ENCODE peak calls at places on chromosomes 13 and 19, in ten cellular contexts. One of them, this sample, is unnamed. For H3K4me1, the result is how much of the 10 kb centered on the place peaks cover.

GRCh38 chr19:35079826-35080225 is 35.8 kb upstream of the FXYD3 start:
- DNase-seq in K562: no peak
- DNase-seq in Karpas-422: no peak
- DNase-seq in fibroblast of lung: no peak
- DNase-seq in MM.1S: no peak
- DNase-seq in astrocyte: no peak
- DNase-seq in neuronal stem cell: no peak
- DNase-seq in osteoblast: no peak
- DNase-seq in HCT116: no peak
- DNase-seq in mesendoderm: no peak
- DNase-seq in this sample: no peak

GRCh38 chr13:82717249-82717648 is 1165.0 kb downstream of the SLITRK1 start:
- DNase-seq in K562: no peak
- DNase-seq in Karpas-422: no peak
- DNase-seq in fibroblast of lung: peak
- DNase-seq in MM.1S: no peak
- DNase-seq in astrocyte: peak
- DNase-seq in neuronal stem cell: no peak
- DNase-seq in osteoblast: no peak
- DNase-seq in HCT116: no peak
- DNase-seq in mesendoderm: no peak
- DNase-seq in this sample: no peak

GRCh38 chr19:49502866-49503581 is 6.8 kb downstream of the RPS11 start:
- DNase-seq in K562: peak
- DNase-seq in Karpas-422: peak
- DNase-seq in fibroblast of lung: peak
- DNase-seq in MM.1S: peak
- DNase-seq in astrocyte: peak
- DNase-seq in neuronal stem cell: no peak
- DNase-seq in osteoblast: peak
- DNase-seq in HCT116: peak
- DNase-seq in mesendoderm: no peak
- DNase-seq in this sample: peak

GRCh38 chr13:112842343-112842856 is 126.6 kb upstream of the MCF2L start:
- DNase-seq in K562: no peak
- DNase-seq in Karpas-422: no peak
- DNase-seq in fibroblast of lung: no peak
- DNase-seq in MM.1S: peak
- DNase-seq in astrocyte: peak
- DNase-seq in neuronal stem cell: peak
- DNase-seq in osteoblast: peak
- DNase-seq in HCT116: no peak
- DNase-seq in mesendoderm: peak
- DNase-seq in this sample: peak

GRCh38 chr13:74047925-74048324 is 86.3 kb downstream of the KLF12 start:
- DNase-seq in K562: no peak
- DNase-seq in Karpas-422: no peak
- DNase-seq in fibroblast of lung: no peak
- DNase-seq in MM.1S: no peak
- DNase-seq in astrocyte: peak
- DNase-seq in neuronal stem cell: no peak
- DNase-seq in osteoblast: no peak
- DNase-seq in HCT116: peak
- DNase-seq in mesendoderm: no peak
- DNase-seq in this sample: no peak

GRCh38 chr19:13033819-13034611 is 38.7 kb downstream of the NFIX start:
- DNase-seq in K562: peak
- DNase-seq in Karpas-422: peak
- DNase-seq in fibroblast of lung: peak
- DNase-seq in MM.1S: peak
- DNase-seq in astrocyte: peak
- DNase-seq in neuronal stem cell: no peak
- DNase-seq in osteoblast: peak
- DNase-seq in HCT116: peak
- DNase-seq in mesendoderm: peak
- DNase-seq in this sample: peak

GRCh38 chr19:11578342-11579142 is 1.1 kb upstream of the ACP5 start:
- DNase-seq in K562: peak
- DNase-seq in Karpas-422: peak
- DNase-seq in fibroblast of lung: peak
- DNase-seq in MM.1S: no peak
- DNase-seq in astrocyte: no peak
- DNase-seq in neuronal stem cell: no peak
- DNase-seq in osteoblast: peak
- DNase-seq in HCT116: no peak
- DNase-seq in mesendoderm: peak
- DNase-seq in this sample: peak

GRCh38 chr19:45098521-45099464 is 5.8 kb downstream of the PPP1R37 start:
- DNase-seq in K562: no peak
- DNase-seq in Karpas-422: no peak
- DNase-seq in fibroblast of lung: peak
- DNase-seq in MM.1S: no peak
- DNase-seq in astrocyte: peak
- DNase-seq in neuronal stem cell: no peak
- DNase-seq in osteoblast: no peak
- DNase-seq in HCT116: no peak
- DNase-seq in mesendoderm: no peak
- DNase-seq in this sample: no peak

GRCh38 chr19:872266-872951 is 12.9 kb downstream of the CFD start:
- DNase-seq in K562: peak
- DNase-seq in Karpas-422: peak
- DNase-seq in fibroblast of lung: peak
- DNase-seq in MM.1S: peak
- DNase-seq in astrocyte: peak
- DNase-seq in neuronal stem cell: no peak
- DNase-seq in osteoblast: peak
- DNase-seq in HCT116: peak
- DNase-seq in mesendoderm: peak
- DNase-seq in this sample: peak

GRCh38 chr19:8456064-8456463 is 11.3 kb downstream of the HNRNPM start:
- DNase-seq in K562: no peak
- DNase-seq in Karpas-422: no peak
- DNase-seq in fibroblast of lung: no peak
- DNase-seq in MM.1S: no peak
- DNase-seq in astrocyte: no peak
- DNase-seq in neuronal stem cell: no peak
- DNase-seq in osteoblast: no peak
- DNase-seq in HCT116: no peak
- DNase-seq in mesendoderm: peak
- DNase-seq in this sample: peak

GRCh38 chr19:50198431-50199253 is 4.8 kb upstream of the MYH14 start:
- DNase-seq in K562: no peak
- DNase-seq in Karpas-422: no peak
- DNase-seq in fibroblast of lung: no peak
- DNase-seq in MM.1S: no peak
- DNase-seq in astrocyte: no peak
- DNase-seq in neuronal stem cell: no peak
- DNase-seq in osteoblast: no peak
- DNase-seq in HCT116: no peak
- DNase-seq in mesendoderm: no peak
- DNase-seq in this sample: no peak

GRCh38 chr13:90420683-90421082 is 926.8 kb upstream of the MIR17HG start:
- DNase-seq in K562: no peak
- DNase-seq in Karpas-422: no peak
- DNase-seq in fibroblast of lung: peak
- DNase-seq in MM.1S: no peak
- DNase-seq in astrocyte: no peak
- DNase-seq in neuronal stem cell: no peak
- DNase-seq in osteoblast: no peak
- DNase-seq in HCT116: no peak
- DNase-seq in mesendoderm: peak
- DNase-seq in this sample: peak

GRCh38 chr19:2428027-2428690 is 773 bp upstream of the TIMM13 start:
- DNase-seq in K562: no peak
- DNase-seq in Karpas-422: no peak
- DNase-seq in fibroblast of lung: no peak
- DNase-seq in MM.1S: no peak
- DNase-seq in astrocyte: no peak
- DNase-seq in neuronal stem cell: no peak
- DNase-seq in osteoblast: no peak
- DNase-seq in HCT116: no peak
- DNase-seq in mesendoderm: peak
- DNase-seq in this sample: peak

GRCh38 chr13:30388401-30389283 is 33.7 kb upstream of the UBE2L5 start:
- DNase-seq in K562: no peak
- DNase-seq in Karpas-422: no peak
- DNase-seq in fibroblast of lung: peak
- DNase-seq in MM.1S: no peak
- DNase-seq in astrocyte: no peak
- DNase-seq in neuronal stem cell: no peak
- DNase-seq in osteoblast: no peak
- DNase-seq in HCT116: no peak
- DNase-seq in mesendoderm: peak
- DNase-seq in this sample: peak

GRCh38 chr13:51547425-51548176 is 36.7 kb upstream of the WDFY2 start:
- DNase-seq in K562: no peak
- DNase-seq in Karpas-422: no peak
- DNase-seq in fibroblast of lung: no peak
- DNase-seq in MM.1S: no peak
- DNase-seq in astrocyte: no peak
- DNase-seq in neuronal stem cell: no peak
- DNase-seq in osteoblast: no peak
- DNase-seq in HCT116: no peak
- DNase-seq in mesendoderm: no peak
- DNase-seq in this sample: no peak

GRCh38 chr13:75603038-75603437 is 33.1 kb upstream of the LMO7 start:
- DNase-seq in K562: no peak
- DNase-seq in Karpas-422: no peak
- DNase-seq in fibroblast of lung: no peak
- DNase-seq in MM.1S: no peak
- DNase-seq in astrocyte: no peak
- DNase-seq in neuronal stem cell: no peak
- DNase-seq in osteoblast: no peak
- DNase-seq in HCT116: no peak
- DNase-seq in mesendoderm: no peak
- DNase-seq in this sample: no peak

GRCh38 chr13:31878495-31878894 is 139.2 kb downstream of the RXFP2 start:
- DNase-seq in K562: no peak
- DNase-seq in Karpas-422: no peak
- DNase-seq in fibroblast of lung: no peak
- DNase-seq in MM.1S: no peak
- DNase-seq in astrocyte: no peak
- DNase-seq in neuronal stem cell: no peak
- DNase-seq in osteoblast: no peak
- DNase-seq in HCT116: no peak
- DNase-seq in mesendoderm: peak
- DNase-seq in this sample: no peak
- H3K4me2 ChIP-seq in K562: no peak
- H3K4me2 ChIP-seq in Karpas-422: no peak
- H3K4me2 ChIP-seq in fibroblast of lung: no peak
- H3K4me2 ChIP-seq in MM.1S: no peak
- H3K4me2 ChIP-seq in astrocyte: no peak
- H3K4me2 ChIP-seq in neuronal stem cell: no peak
- H3K4me2 ChIP-seq in osteoblast: no peak
- H3K4me2 ChIP-seq in HCT116: no peak
- H3K4me2 ChIP-seq in mesendoderm: no peak
- H3K4me2 ChIP-seq in this sample: no peak

GRCh38 chr13:24716446-24716845 is 36.2 kb downstream of the ATP12A start:
- DNase-seq in K562: no peak
- DNase-seq in Karpas-422: no peak
- DNase-seq in fibroblast of lung: no peak
- DNase-seq in MM.1S: no peak
- DNase-seq in astrocyte: no peak
- DNase-seq in neuronal stem cell: no peak
- DNase-seq in osteoblast: no peak
- DNase-seq in HCT116: no peak
- DNase-seq in mesendoderm: peak
- DNase-seq in this sample: peak
- H3K4me1 ChIP-seq in K562: under half
- H3K4me1 ChIP-seq in Karpas-422: under half
- H3K4me1 ChIP-seq in fibroblast of lung: under half
- H3K4me1 ChIP-seq in MM.1S: under half
- H3K4me1 ChIP-seq in astrocyte: under half
- H3K4me1 ChIP-seq in neuronal stem cell: under half
- H3K4me1 ChIP-seq in osteoblast: under half
- H3K4me1 ChIP-seq in HCT116: under half
- H3K4me1 ChIP-seq in mesendoderm: under half
- H3K4me1 ChIP-seq in this sample: under half

DNA sequence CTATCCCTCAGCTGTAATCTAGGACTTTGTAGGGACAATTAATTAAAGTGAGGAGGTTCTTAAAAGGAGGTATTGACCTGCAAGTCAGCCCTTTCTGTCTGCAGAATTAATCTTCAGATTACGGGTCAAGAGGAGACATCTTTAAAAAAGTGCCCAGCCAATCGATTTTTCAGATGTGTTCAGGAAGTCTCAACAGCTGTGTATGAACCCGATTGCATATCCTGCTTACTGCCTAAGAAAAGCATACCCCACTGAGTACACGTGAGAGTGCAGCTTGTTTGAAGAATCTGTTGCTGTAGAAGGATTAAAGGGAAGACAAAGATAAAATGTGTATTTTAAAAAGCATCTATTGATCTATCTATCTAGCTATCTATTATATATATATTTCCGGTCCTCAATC is 1194.5 kb downstream of the UQCRFS1 start:
- DNase-seq in K562: no peak
- DNase-seq in Karpas-422: no peak
- DNase-seq in fibroblast of lung: no peak
- DNase-seq in MM.1S: no peak
- DNase-seq in astrocyte: no peak
- DNase-seq in neuronal stem cell: no peak
- DNase-seq in osteoblast: no peak
- DNase-seq in HCT116: no peak
- DNase-seq in mesendoderm: no peak
- DNase-seq in this sample: no peak
- H3K4me2 ChIP-seq in K562: no peak
- H3K4me2 ChIP-seq in Karpas-422: no peak
- H3K4me2 ChIP-seq in fibroblast of lung: no peak
- H3K4me2 ChIP-seq in MM.1S: no peak
- H3K4me2 ChIP-seq in astrocyte: no peak
- H3K4me2 ChIP-seq in neuronal stem cell: no peak
- H3K4me2 ChIP-seq in osteoblast: no peak
- H3K4me2 ChIP-seq in HCT116: no peak
- H3K4me2 ChIP-seq in mesendoderm: no peak
- H3K4me2 ChIP-seq in this sample: no peak

GRCh38 chr19:38705197-38706019 is 38.9 kb downstream of the CAPN12 start:
- DNase-seq in K562: no peak
- DNase-seq in Karpas-422: no peak
- DNase-seq in fibroblast of lung: no peak
- DNase-seq in MM.1S: no peak
- DNase-seq in astrocyte: no peak
- DNase-seq in neuronal stem cell: no peak
- DNase-seq in osteoblast: peak
- DNase-seq in HCT116: no peak
- DNase-seq in mesendoderm: no peak
- DNase-seq in this sample: no peak
- H3K4me1 ChIP-seq in K562: under half
- H3K4me1 ChIP-seq in Karpas-422: under half
- H3K4me1 ChIP-seq in fibroblast of lung: under half
- H3K4me1 ChIP-seq in MM.1S: under half
- H3K4me1 ChIP-seq in astrocyte: under half
- H3K4me1 ChIP-seq in neuronal stem cell: under half
- H3K4me1 ChIP-seq in osteoblast: under half
- H3K4me1 ChIP-seq in HCT116: under half
- H3K4me1 ChIP-seq in mesendoderm: under half
- H3K4me1 ChIP-seq in this sample: under half